ENCODE peak calls at places on chromosome 2, in eight cellular contexts. J, V, R, L, Y, C, X and N are unnamed samples.

GRCh38 chr2:240461471-240462072 is 26.1 kb downstream of the GPC1 start:
- DNase-seq in C (no peak), J (no peak), L (no peak), V (no peak), X (no peak), Y (no peak), R (no peak), N (no peak)

GRCh38 chr2:158735822-158736580 is 59.1 kb upstream of the DAPL1 start:
- DNase-seq in X (no peak), R (no peak), L (no peak), J (no peak), C (no peak), Y (no peak), V (no peak), N (no peak)

GRCh38 chr2:202965810-202966454 is 48.7 kb upstream of the NBEAL1 start:
- DNase-seq in X (no peak), Y (no peak), L (no peak), V (peak; percentile 16), C (peak; percentile 82), R (no peak), J (peak; percentile 66), N (no peak)

GRCh38 chr2:82340578-82341053 is 2036.1 kb upstream of the LRRTM1 start:
- DNase-seq in L (no peak), Y (no peak), X (no peak), R (no peak), V (no peak), J (no peak), C (no peak), N (no peak)

GRCh38 chr2:167706800-167707199 is 540.6 kb downstream of the STK39 start:
- DNase-seq in L (no peak), V (no peak), J (no peak), X (no peak), C (peak; percentile 2), Y (no peak), R (no peak), N (no peak)

GRCh38 chr2:107411267-107411666 is 415.4 kb upstream of the RGPD4 start:
- DNase-seq in L (no peak), X (no peak), C (no peak), R (no peak), V (no peak), Y (no peak), J (no peak), N (no peak)

GRCh38 chr2:11257078-11257477 is 87.4 kb downstream of the ROCK2 start:
- DNase-seq in C (no peak), V (no peak), L (no peak), X (no peak), Y (no peak), R (no peak), J (no peak), N (no peak)

GRCh38 chr2:106638043-106638442 is 150.9 kb downstream of the CD8B2 start:
- DNase-seq in X (no peak), J (no peak), L (no peak), V (peak; percentile 11), Y (peak; percentile 10), C (no peak), R (no peak), N (no peak)

GRCh38 chr2:200298816-200299215 is 7.7 kb upstream of the SPATS2L start:
- DNase-seq in V (no peak), R (no peak), J (no peak), C (no peak), X (no peak), Y (no peak), L (no peak), N (no peak)

GRCh38 chr2:140201572-140201971 is 1421.4 kb upstream of the NXPH2 start:
- DNase-seq in R (no peak), V (no peak), J (no peak), C (no peak), L (no peak), X (no peak), Y (no peak), N (no peak)

GRCh38 chr2:230957756-230958391 is 32.8 kb upstream of the GPR55 start:
- DNase-seq in V (no peak), Y (no peak), X (no peak), R (no peak), L (no peak), C (no peak), J (no peak), N (no peak)

GRCh38 chr2:4895376-4895775 is 796.8 kb upstream of the SOX11 start:
- DNase-seq in L (no peak), V (no peak), Y (no peak), R (no peak), J (no peak), X (no peak), C (peak; percentile 50), N (no peak)

GRCh38 chr2:161228511-161229240 is 68.4 kb downstream of the TANK start:
- DNase-seq in R (no peak), J (no peak), V (no peak), C (peak; percentile 59), X (no peak), Y (no peak), L (no peak), N (no peak)